ENCODE peak calls at places on chromosomes 12 and 14, in five cellular contexts. T is GM23338, W is fibroblast of lung, K is osteoblast, Z is mucosa of descending colon. P is an unnamed sample.

GRCh38 chr14:64702493-64703392 is 1.5 kb upstream of the PLEKHG3 start:
- DNase-seq in W (no peak), K (no peak), T (peak), Z (peak), P (no peak)

GRCh38 chr12:89333564-89334252 is 18.6 kb downstream of the DUSP6 start:
- DNase-seq in K (no peak), T (peak), Z (peak), W (no peak), P (no peak)

GRCh38 chr14:100439781-100440180 is 116.6 kb downstream of the SLC25A47 start:
- DNase-seq in T (peak), W (peak), K (no peak), Z (peak), P (no peak)

GRCh38 chr14:64695071-64695470 is 9.2 kb upstream of the PLEKHG3 start:
- DNase-seq in W (no peak), T (no peak), Z (no peak), K (no peak), P (no peak)

GRCh38 chr14:71776463-71777359 is 155.5 kb upstream of the RGS6 start:
- DNase-seq in Z (no peak), K (peak), T (peak), W (peak), P (peak)

GRCh38 chr14:99733551-99734405 is 49.7 kb downstream of the CYP46A1 start:
- DNase-seq in K (peak), T (no peak), Z (no peak), W (no peak), P (no peak)

GRCh38 chr12:71303199-71303598 is 136.4 kb upstream of the LGR5 start:
- DNase-seq in Z (no peak), W (peak), K (no peak), T (no peak), P (peak)

GRCh38 chr12:77973579-77973978 is 142.9 kb downstream of the NAV3 start:
- DNase-seq in K (no peak), W (no peak), Z (no peak), T (no peak), P (no peak)

GRCh38 chr12:89247541-89247942 is 104.8 kb downstream of the DUSP6 start:
- DNase-seq in K (no peak), W (no peak), Z (no peak), T (peak), P (no peak)

GRCh38 chr14:74501135-74501614 is 7.6 kb downstream of the ISCA2 start:
- DNase-seq in K (peak), W (peak), Z (peak), T (peak), P (no peak)

GRCh38 chr14:29282169-29282568 is 515.6 kb downstream of the FOXG1 start:
- DNase-seq in K (peak), T (no peak), Z (no peak), W (peak), P (no peak)

GRCh38 chr14:90836692-90837063 is 20.4 kb upstream of the TTC7B start:
- DNase-seq in Z (no peak), W (no peak), T (no peak), K (no peak), P (no peak)

GRCh38 chr12:87642245-87642644 is 387.0 kb downstream of the C12orf50 start:
- DNase-seq in W (no peak), K (no peak), Z (no peak), T (peak), P (no peak)

DNA sequence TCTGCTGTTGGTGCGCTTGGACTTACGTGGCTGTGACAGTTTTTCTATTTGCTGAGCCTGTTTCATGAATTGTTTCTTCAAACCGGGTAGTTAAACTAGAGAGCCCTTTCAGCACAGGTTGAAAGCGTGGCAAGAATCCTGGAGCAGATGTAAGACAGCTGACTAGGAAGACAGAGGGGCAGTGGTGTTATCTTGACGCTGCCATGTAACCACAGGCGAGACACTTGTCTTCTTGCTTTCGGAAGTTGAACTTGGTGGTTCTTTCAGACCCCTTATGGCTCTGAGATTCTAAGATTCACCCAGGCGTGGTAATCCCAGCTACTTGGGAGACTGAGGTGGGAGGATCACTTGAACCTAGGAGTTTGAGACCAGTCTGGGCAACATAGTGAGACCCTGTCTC is 4.3 kb downstream of the EMP1 start:
- DNase-seq in T (no peak), W (no peak), K (no peak), Z (no peak), P (no peak)
- H3K4me3 ChIP-seq in T (no peak), W (peak), K (peak), Z (no peak), P (no peak)

GRCh38 chr14:106094654-106095189 is 568.3 kb downstream of the TMEM121 start:
- DNase-seq in T (no peak), K (no peak), Z (no peak), W (no peak), P (no peak)
- TF ChIP-seq CTCF in T (no peak), K (no peak), Z (no peak), W (no peak), P (no peak)

DNA sequence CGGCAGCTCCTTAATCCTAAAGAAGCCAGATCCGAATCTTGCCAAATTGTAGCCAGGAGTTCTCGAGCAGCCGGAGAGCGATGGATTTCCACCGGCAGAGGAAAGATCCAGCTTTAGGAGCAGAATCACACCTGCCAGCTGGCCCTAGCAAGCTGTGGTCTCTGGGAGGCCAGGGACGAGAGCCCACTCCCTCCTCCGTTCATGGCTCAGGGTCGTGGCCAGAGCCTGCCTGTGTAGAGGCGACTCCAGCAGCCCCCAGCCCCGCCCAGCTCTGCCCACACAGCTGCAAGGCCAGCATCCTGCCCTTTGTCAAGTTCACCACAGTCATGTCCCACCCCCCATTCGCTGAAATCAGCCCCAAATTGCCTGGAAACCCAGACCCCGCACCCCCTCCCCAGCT is 121.0 kb downstream of the SCARB1 start:
- DNase-seq in Z (no peak), W (no peak), K (peak), T (no peak), P (no peak)
- H3K4me3 ChIP-seq in Z (no peak), W (no peak), K (no peak), T (no peak), P (no peak)

DNA sequence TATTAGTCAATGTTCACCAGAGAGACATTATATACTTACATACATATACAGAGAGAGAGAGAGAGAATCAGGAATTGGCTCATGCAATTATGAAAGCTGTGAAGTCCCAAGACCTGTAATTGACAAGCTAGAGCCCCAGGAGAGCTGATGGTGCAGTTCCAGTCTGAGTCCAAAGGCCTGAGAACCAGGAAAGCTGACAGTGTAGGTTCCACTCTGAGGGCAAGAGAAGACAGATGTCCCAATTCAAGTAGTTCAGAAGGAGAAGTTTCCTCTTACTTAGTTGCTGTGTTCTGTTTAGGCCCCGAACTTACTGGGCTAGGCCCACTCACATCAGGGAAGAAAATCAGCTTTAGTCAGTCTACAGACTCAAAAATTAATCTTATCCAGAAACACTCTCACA is 76.4 kb upstream of the FICD start:
- DNase-seq in Z (no peak), K (no peak), W (no peak), T (no peak), P (no peak)
- TF ChIP-seq CTCF in Z (no peak), K (no peak), W (no peak), T (no peak), P (no peak)

GRCh38 chr12:41932028-41932427 is 212.6 kb downstream of the GXYLT1 start:
- DNase-seq in W (no peak), T (no peak), K (no peak), Z (no peak), P (no peak)

GRCh38 chr12:41936333-41936732 is 208.3 kb downstream of the GXYLT1 start:
- DNase-seq in T (peak), Z (no peak), K (no peak), W (no peak), P (no peak)

GRCh38 chr12:41932470-41932991 is 212.1 kb downstream of the GXYLT1 start:
- DNase-seq in T (peak), W (peak), K (no peak), Z (peak), P (no peak)
- H3K4me3 ChIP-seq in T (peak), W (peak), K (peak), Z (no peak), P (peak)

DNA sequence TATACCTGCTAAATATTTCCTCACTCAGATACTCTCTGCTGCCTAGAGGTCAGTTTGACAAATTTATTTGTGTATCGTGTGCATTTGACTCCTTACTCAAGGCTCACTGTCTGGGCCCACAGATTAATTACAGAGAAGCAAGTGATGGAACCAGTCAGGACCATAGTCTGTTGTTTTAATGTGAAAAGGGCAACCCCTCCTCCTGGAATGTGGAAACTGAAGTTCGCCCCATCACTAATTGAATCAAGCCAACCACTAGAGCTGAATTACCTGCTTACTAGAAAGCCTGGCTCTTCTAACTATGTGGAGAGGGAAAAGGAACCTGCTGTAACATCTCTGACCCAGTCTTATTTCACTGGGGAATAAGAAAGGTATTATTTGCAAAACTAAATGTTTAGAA is 199.9 kb upstream of the KRR1 start:
- DNase-seq in W (no peak), T (peak), K (no peak), Z (no peak), P (no peak)
- TF ChIP-seq CTCF in W (no peak), T (no peak), K (no peak), Z (no peak), P (no peak)

GRCh38 chr12:130971871-130972588 is 18.3 kb downstream of the ADGRD1 start:
- DNase-seq in W (no peak), Z (no peak), T (no peak), K (no peak), P (no peak)

GRCh38 chr12:130969223-130969622 is 15.5 kb downstream of the ADGRD1 start:
- DNase-seq in W (no peak), K (no peak), Z (no peak), T (no peak), P (no peak)

GRCh38 chr12:130968611-130969010 is 14.9 kb downstream of the ADGRD1 start:
- DNase-seq in T (no peak), K (no peak), W (no peak), Z (no peak), P (no peak)

GRCh38 chr12:130970908-130971233 is 17.2 kb downstream of the ADGRD1 start:
- DNase-seq in Z (no peak), W (no peak), K (no peak), T (no peak), P (no peak)

DNA sequence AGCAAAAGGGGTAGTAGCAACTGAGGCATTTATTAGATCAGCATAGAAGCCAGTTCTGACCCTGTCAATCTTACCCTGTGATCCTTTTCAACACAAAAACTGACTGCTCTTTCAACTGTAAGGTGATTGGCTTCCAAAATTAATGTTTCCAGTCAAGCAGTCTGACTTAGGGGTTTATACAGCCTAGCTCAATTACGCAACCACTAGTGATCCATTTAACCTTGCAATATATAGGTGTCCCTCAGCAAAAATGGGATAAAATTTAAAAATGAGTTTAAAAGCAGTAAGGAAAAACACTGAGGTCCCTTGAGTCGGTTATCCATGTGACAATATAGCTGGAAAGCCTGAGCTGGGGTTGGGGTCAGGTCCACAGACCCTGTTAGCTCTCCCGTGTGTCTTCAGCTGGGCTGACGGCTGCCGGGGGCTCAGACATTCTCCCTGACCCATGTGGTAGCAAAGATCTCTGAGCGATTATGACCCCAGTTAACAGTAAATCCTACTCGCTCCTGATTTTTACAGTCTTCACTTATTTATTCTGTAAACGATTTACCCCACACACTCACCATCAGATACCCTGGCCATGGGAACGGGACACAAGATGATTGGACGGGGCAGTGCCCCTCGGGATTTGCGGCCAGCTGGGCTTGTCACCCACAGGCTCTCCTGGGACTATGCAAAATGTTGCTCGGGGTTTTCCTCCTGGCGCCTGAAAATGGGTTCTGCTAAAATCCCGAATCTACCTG is 16.6 kb downstream of the ADGRD1 start:
- DNase-seq in W (no peak), T (no peak), K (no peak), Z (no peak), P (no peak)
- H3K4me3 ChIP-seq in W (no peak), T (no peak), K (no peak), Z (no peak), P (no peak)

GRCh38 chr12:127162307-127162706 is 1104.7 kb upstream of the TMEM132C start:
- DNase-seq in W (peak), Z (no peak), T (peak), K (no peak), P (no peak)

GRCh38 chr12:127169321-127170270 is 1097.4 kb upstream of the TMEM132C start:
- DNase-seq in W (peak), T (no peak), Z (no peak), K (peak), P (no peak)

GRCh38 chr12:127161466-127161865 is 1105.5 kb upstream of the TMEM132C start:
- DNase-seq in W (no peak), Z (no peak), K (no peak), T (no peak), P (no peak)

GRCh38 chr12:127162902-127163301 is 1104.1 kb upstream of the TMEM132C start:
- DNase-seq in T (no peak), W (peak), K (peak), Z (no peak), P (no peak)

GRCh38 chr12:127165567-127166392 is 1101.2 kb upstream of the TMEM132C start:
- DNase-seq in Z (peak), T (peak), K (peak), W (peak), P (no peak)
- TF ChIP-seq CTCF in Z (no peak), T (no peak), K (no peak), W (no peak), P (no peak)

DNA sequence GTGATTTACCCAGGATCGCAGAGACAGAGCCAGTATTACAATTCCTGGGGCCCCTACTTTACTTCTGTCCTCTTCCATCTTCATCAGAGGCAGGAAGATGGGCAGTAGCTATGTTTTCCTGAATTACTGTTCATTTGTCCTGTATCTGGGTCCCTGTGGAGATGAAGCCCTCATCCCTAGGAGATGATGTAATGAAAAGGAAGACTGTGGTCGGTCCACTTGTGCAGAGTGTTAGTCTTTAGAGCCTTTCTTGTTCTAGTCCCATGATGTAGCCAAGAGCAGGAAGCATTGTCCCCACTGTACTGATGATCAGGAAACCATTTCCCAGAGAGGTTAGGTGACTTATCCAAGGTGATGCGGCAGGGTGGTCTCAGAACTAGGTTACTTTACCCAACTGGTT is 2.6 kb downstream of the CD9 start:
- DNase-seq in Z (no peak), T (no peak), K (no peak), W (no peak), P (no peak)
- H3K4me3 ChIP-seq in Z (no peak), T (peak), K (no peak), W (peak), P (no peak)

GRCh38 chr12:56468216-56469006 is at the start of gene SPRYD4:
- DNase-seq in Z (peak), T (peak), W (peak), K (peak), P (no peak)
- TF ChIP-seq CTCF in Z (peak), T (peak), W (peak), K (peak), P (peak)

P was measured in epithelial cell of proximal tubule.